ENCODE peak calls at places on chromosomes 16 and 17, in six cellular contexts. One of them, this sample, is unnamed.

GRCh38 chr17:64110436-64111152 is 19.4 kb downstream of the ERN1 start:
- DNase-seq in dorsolateral prefrontal cortex: no peak
- DNase-seq in mucosa of descending colon: no peak
- DNase-seq in Calu3: no peak
- DNase-seq in AG10803: no peak
- DNase-seq in omental fat pad: no peak
- DNase-seq in this sample: no peak

GRCh38 chr17:49995055-49995738 is at the start of gene DLX3:
- DNase-seq in Calu3: peak
- DNase-seq in omental fat pad: peak
- DNase-seq in mucosa of descending colon: peak
- DNase-seq in AG10803: peak
- DNase-seq in dorsolateral prefrontal cortex: no peak
- DNase-seq in this sample: no peak

GRCh38 chr17:60716766-60717165 is 39.1 kb downstream of the BCAS3 start:
- DNase-seq in dorsolateral prefrontal cortex: no peak
- DNase-seq in AG10803: no peak
- DNase-seq in Calu3: no peak
- DNase-seq in mucosa of descending colon: no peak
- DNase-seq in omental fat pad: no peak
- DNase-seq in this sample: no peak

GRCh38 chr17:1201132-1201702 is 21.4 kb upstream of the ABR start:
- DNase-seq in omental fat pad: no peak
- DNase-seq in mucosa of descending colon: peak
- DNase-seq in dorsolateral prefrontal cortex: no peak
- DNase-seq in AG10803: no peak
- DNase-seq in Calu3: no peak
- DNase-seq in this sample: no peak

GRCh38 chr17:13283606-13284005 is 265.8 kb upstream of the ELAC2 start:
- DNase-seq in dorsolateral prefrontal cortex: no peak
- DNase-seq in Calu3: no peak
- DNase-seq in mucosa of descending colon: no peak
- DNase-seq in omental fat pad: no peak
- DNase-seq in AG10803: no peak
- DNase-seq in this sample: no peak

GRCh38 chr17:81251091-81251942 is 12.2 kb downstream of the NDUFAF8 start:
- DNase-seq in dorsolateral prefrontal cortex: no peak
- DNase-seq in AG10803: no peak
- DNase-seq in omental fat pad: no peak
- DNase-seq in Calu3: no peak
- DNase-seq in mucosa of descending colon: peak
- DNase-seq in this sample: no peak

GRCh38 chr17:80539022-80539421 is 5.6 kb upstream of the RPTOR start:
- DNase-seq in dorsolateral prefrontal cortex: no peak
- DNase-seq in AG10803: no peak
- DNase-seq in mucosa of descending colon: no peak
- DNase-seq in omental fat pad: no peak
- DNase-seq in Calu3: no peak
- DNase-seq in this sample: no peak

GRCh38 chr17:17822189-17822978 is 14.4 kb downstream of the SREBF1 start:
- DNase-seq in Calu3: no peak
- DNase-seq in dorsolateral prefrontal cortex: peak
- DNase-seq in omental fat pad: no peak
- DNase-seq in AG10803: peak
- DNase-seq in mucosa of descending colon: no peak
- DNase-seq in this sample: no peak

GRCh38 chr16:12341966-12342365 is 365.4 kb downstream of the SNX29 start:
- DNase-seq in AG10803: peak
- DNase-seq in Calu3: no peak
- DNase-seq in omental fat pad: no peak
- DNase-seq in dorsolateral prefrontal cortex: no peak
- DNase-seq in mucosa of descending colon: no peak
- DNase-seq in this sample: no peak

GRCh38 chr16:59296002-59296401 is 561.9 kb upstream of the GOT2 start:
- DNase-seq in mucosa of descending colon: no peak
- DNase-seq in AG10803: peak
- DNase-seq in Calu3: no peak
- DNase-seq in omental fat pad: no peak
- DNase-seq in dorsolateral prefrontal cortex: no peak
- DNase-seq in this sample: no peak

GRCh38 chr17:79018045-79018695 is 5.8 kb upstream of the C1QTNF1 start:
- DNase-seq in AG10803: peak
- DNase-seq in Calu3: no peak
- DNase-seq in dorsolateral prefrontal cortex: no peak
- DNase-seq in mucosa of descending colon: no peak
- DNase-seq in omental fat pad: no peak
- DNase-seq in this sample: no peak

GRCh38 chr16:3472878-3473595 is 22.3 kb downstream of the C16orf90 start:
- DNase-seq in Calu3: no peak
- DNase-seq in dorsolateral prefrontal cortex: no peak
- DNase-seq in AG10803: peak
- DNase-seq in omental fat pad: no peak
- DNase-seq in mucosa of descending colon: no peak
- DNase-seq in this sample: no peak

GRCh38 chr16:81659249-81659648 is 119.8 kb upstream of the PLCG2 start:
- DNase-seq in Calu3: no peak
- DNase-seq in omental fat pad: no peak
- DNase-seq in dorsolateral prefrontal cortex: no peak
- DNase-seq in AG10803: no peak
- DNase-seq in mucosa of descending colon: no peak
- DNase-seq in this sample: no peak

GRCh38 chr17:50205111-50205821 is 3.8 kb upstream of the COL1A1 start:
- DNase-seq in AG10803: peak
- DNase-seq in mucosa of descending colon: no peak
- DNase-seq in omental fat pad: no peak
- DNase-seq in Calu3: no peak
- DNase-seq in dorsolateral prefrontal cortex: no peak
- DNase-seq in this sample: no peak

GRCh38 chr16:88453621-88454314 is 688 bp downstream of the ZFPM1 start:
- DNase-seq in mucosa of descending colon: no peak
- DNase-seq in Calu3: no peak
- DNase-seq in dorsolateral prefrontal cortex: no peak
- DNase-seq in AG10803: no peak
- DNase-seq in omental fat pad: no peak
- DNase-seq in this sample: no peak

GRCh38 chr17:69489303-69489702 is 74.8 kb downstream of the MAP2K6 start:
- DNase-seq in omental fat pad: no peak
- DNase-seq in Calu3: no peak
- DNase-seq in dorsolateral prefrontal cortex: no peak
- DNase-seq in mucosa of descending colon: no peak
- DNase-seq in AG10803: no peak
- DNase-seq in this sample: no peak

GRCh38 chr17:57879437-57880085 is 29.7 kb upstream of the MRPS23 start:
- DNase-seq in Calu3: peak
- DNase-seq in dorsolateral prefrontal cortex: no peak
- DNase-seq in AG10803: no peak
- DNase-seq in mucosa of descending colon: no peak
- DNase-seq in omental fat pad: no peak
- DNase-seq in this sample: no peak

GRCh38 chr17:36923814-36924221 is 13.5 kb upstream of the LHX1 start:
- DNase-seq in Calu3: peak
- DNase-seq in omental fat pad: no peak
- DNase-seq in AG10803: no peak
- DNase-seq in dorsolateral prefrontal cortex: no peak
- DNase-seq in mucosa of descending colon: no peak
- DNase-seq in this sample: no peak

GRCh38 chr17:9360610-9361571 is 214.7 kb downstream of the STX8 start:
- DNase-seq in omental fat pad: no peak
- DNase-seq in AG10803: peak
- DNase-seq in mucosa of descending colon: no peak
- DNase-seq in Calu3: peak
- DNase-seq in dorsolateral prefrontal cortex: no peak
- DNase-seq in this sample: no peak

GRCh38 chr17:74860229-74860998 is 729 bp upstream of the GRIN2C start:
- DNase-seq in mucosa of descending colon: no peak
- DNase-seq in AG10803: no peak
- DNase-seq in omental fat pad: no peak
- DNase-seq in Calu3: no peak
- DNase-seq in dorsolateral prefrontal cortex: no peak
- DNase-seq in this sample: no peak

GRCh38 chr17:74861554-74862107 is 1.9 kb upstream of the GRIN2C start:
- DNase-seq in AG10803: no peak
- DNase-seq in dorsolateral prefrontal cortex: no peak
- DNase-seq in mucosa of descending colon: no peak
- DNase-seq in Calu3: no peak
- DNase-seq in omental fat pad: no peak
- DNase-seq in this sample: no peak

GRCh38 chr17:74860999-74861553 is 1.4 kb upstream of the GRIN2C start:
- DNase-seq in AG10803: no peak
- DNase-seq in mucosa of descending colon: no peak
- DNase-seq in omental fat pad: no peak
- DNase-seq in Calu3: no peak
- DNase-seq in dorsolateral prefrontal cortex: no peak
- DNase-seq in this sample: no peak

GRCh38 chr17:74858672-74859438 is 830 bp downstream of the GRIN2C start:
- DNase-seq in dorsolateral prefrontal cortex: no peak
- DNase-seq in AG10803: peak
- DNase-seq in mucosa of descending colon: no peak
- DNase-seq in Calu3: no peak
- DNase-seq in omental fat pad: no peak
- DNase-seq in this sample: no peak

DNA sequence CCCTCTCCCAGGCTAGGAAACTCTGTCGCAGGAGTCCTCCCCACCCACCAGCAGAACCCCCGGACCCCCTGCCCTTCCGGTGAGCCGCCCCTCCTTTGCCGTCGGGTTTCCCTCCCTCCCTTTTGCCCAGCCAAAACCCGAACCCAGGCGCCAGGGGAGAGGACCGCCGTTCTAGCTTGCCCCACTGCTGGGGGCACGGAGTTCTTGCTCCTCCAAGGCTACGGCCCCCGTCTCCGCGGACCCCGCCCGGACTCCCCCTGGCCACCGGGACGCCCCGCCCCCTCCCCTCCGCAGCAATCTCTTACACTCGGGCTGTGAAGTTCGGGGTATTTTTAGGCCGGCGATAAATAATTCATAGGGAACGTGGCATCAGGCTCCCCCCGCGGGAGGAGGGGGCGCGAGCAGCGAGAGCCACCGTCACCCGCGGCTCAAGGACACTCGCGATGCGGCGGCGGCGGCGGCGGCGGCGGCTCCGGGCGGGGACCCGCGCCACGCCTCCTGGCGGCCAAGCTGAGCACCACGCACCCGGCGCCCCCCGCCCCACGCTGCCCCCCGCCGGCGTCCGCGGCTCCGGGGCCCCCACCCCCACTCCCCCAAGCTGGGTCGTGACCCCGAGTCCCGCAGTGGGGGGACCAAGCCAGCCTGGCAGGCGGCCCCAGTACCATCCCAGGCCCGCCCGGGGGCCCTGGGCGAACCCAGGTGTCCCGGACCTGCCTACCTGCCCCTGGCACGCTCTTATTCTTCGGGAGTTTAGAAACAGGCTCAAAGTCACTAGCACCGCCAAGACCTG is at the start of gene GRIN2C:
- DNase-seq in mucosa of descending colon: no peak
- DNase-seq in omental fat pad: no peak
- DNase-seq in Calu3: no peak
- DNase-seq in AG10803: no peak
- DNase-seq in dorsolateral prefrontal cortex: no peak
- DNase-seq in this sample: peak
- TF ChIP-seq CTCF in mucosa of descending colon: no peak
- TF ChIP-seq CTCF in omental fat pad: no peak
- TF ChIP-seq CTCF in Calu3: peak
- TF ChIP-seq CTCF in AG10803: no peak
- TF ChIP-seq CTCF in dorsolateral prefrontal cortex: peak
- TF ChIP-seq CTCF in this sample: peak

DNA sequence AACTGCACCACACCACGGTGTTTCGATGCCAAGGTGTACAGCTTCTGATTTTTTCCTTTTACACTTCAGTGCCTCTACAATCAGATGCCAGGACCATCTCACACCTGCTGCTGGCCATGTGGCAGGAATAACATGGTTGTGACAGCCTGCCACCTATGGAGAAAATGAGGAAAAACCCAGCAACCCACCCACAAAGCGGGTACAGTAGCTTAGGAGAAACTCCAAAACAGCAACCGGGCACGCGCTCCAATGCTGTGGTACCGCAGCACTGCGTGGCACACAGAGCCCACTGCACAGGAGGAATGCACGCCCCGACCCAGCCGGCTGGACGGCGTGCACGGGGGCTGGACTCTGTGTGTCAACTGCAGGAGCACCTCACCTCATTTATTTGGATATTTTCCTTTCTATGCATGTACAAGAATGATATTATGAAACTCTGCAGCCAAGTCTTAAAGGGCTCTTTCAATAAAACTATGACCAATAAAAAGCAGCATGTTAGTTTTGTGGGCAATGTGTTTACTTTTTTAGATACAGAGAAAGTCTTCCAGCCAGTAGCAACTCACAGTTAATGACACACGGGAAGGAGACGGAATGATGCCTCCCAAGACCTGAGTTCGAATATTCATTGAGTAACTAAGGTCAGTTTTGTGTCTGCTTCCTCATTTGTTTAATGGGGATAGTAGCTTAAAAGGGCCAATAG is 45.9 kb downstream of the MAP1LC3B start:
- DNase-seq in AG10803: no peak
- DNase-seq in Calu3: no peak
- DNase-seq in mucosa of descending colon: no peak
- DNase-seq in dorsolateral prefrontal cortex: no peak
- DNase-seq in omental fat pad: no peak
- DNase-seq in this sample: no peak
- TF ChIP-seq CTCF in AG10803: no peak
- TF ChIP-seq CTCF in Calu3: no peak
- TF ChIP-seq CTCF in mucosa of descending colon: no peak
- TF ChIP-seq CTCF in dorsolateral prefrontal cortex: no peak
- TF ChIP-seq CTCF in omental fat pad: no peak
- TF ChIP-seq CTCF in this sample: no peak

DNA sequence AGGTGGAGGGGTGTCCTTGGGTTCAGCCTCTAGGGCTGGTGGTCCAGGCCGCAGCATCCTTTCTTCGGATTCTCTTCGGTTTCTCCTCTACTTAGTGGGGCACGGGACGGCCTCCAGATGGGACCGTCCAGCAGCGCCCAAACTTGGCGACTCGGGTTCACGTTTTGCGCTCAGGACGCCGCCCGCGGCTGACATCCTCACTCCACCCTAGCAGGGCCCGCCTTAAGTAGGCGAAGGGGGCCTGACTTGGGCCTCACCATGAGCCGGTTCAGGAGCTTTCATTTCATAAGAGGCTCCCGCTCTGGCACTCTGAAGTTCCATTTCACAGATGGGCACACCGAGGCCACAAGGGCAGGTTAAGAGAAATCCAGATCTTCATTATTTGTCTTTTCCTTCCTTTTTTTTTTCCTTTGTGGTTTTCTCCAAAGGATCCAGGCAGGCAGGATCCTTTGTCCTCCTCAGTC is 141.2 kb downstream of the SEC14L1 start:
- DNase-seq in dorsolateral prefrontal cortex: no peak
- DNase-seq in AG10803: no peak
- DNase-seq in omental fat pad: no peak
- DNase-seq in Calu3: peak
- DNase-seq in mucosa of descending colon: peak
- DNase-seq in this sample: no peak
- TF ChIP-seq CTCF in dorsolateral prefrontal cortex: no peak
- TF ChIP-seq CTCF in AG10803: no peak
- TF ChIP-seq CTCF in omental fat pad: no peak
- TF ChIP-seq CTCF in Calu3: no peak
- TF ChIP-seq CTCF in mucosa of descending colon: no peak
- TF ChIP-seq CTCF in this sample: no peak

DNA sequence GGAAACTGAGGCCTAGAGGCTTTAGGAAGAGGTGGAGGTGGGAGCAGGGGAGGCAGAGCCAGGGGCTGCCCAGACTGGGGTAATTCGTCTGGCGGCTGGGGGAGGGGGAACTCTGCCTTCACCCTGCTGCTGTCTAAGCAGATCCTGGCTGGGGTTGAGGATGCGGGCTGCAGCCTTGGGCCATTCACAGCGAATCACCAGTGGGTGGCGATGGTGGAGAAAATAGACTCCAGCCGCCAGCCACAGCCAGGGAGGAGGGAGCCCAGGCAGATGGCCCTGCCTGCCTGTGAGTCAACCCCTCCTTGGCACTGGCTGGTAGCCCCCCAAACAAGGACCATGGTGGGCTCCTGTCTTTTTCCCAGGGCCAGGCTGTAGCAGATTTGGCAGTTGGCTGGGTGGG is 41.7 kb upstream of the CDH5 start:
- DNase-seq in AG10803: peak
- DNase-seq in omental fat pad: no peak
- DNase-seq in mucosa of descending colon: no peak
- DNase-seq in Calu3: peak
- DNase-seq in dorsolateral prefrontal cortex: peak
- DNase-seq in this sample: no peak
- TF ChIP-seq CTCF in AG10803: no peak
- TF ChIP-seq CTCF in omental fat pad: no peak
- TF ChIP-seq CTCF in mucosa of descending colon: no peak
- TF ChIP-seq CTCF in Calu3: peak
- TF ChIP-seq CTCF in dorsolateral prefrontal cortex: peak
- TF ChIP-seq CTCF in this sample: no peak